ENCODE peak calls at places on chromosomes 5 and 9, in eight cellular contexts. V is right lobe of liver, Y is adrenal gland, W is Peyer's patch, Q is body of pancreas, H is transverse colon, K is upper lobe of left lung, N is ovary. P is an unnamed sample.

GRCh38 chr5:133565993-133566392 is 46.3 kb downstream of the FSTL4 start:
- DNase-seq in V (no peak), Y (peak; percentile 20), W (no peak), Q (peak; percentile 23), H (no peak), K (no peak), N (no peak), P (peak; percentile 13)

GRCh38 chr9:33161011-33161588 is 6.0 kb downstream of the B4GALT1 start:
- DNase-seq in V (no peak), Y (peak; percentile 88), W (peak; percentile 77), Q (peak; percentile 44), H (peak; percentile 73), K (peak; percentile 93), N (peak; percentile 71), P (peak; percentile 74)

GRCh38 chr9:72600671-72601070 is 79.3 kb downstream of the TMC1 start:
- DNase-seq in V (no peak), Y (no peak), W (no peak), Q (no peak), H (no peak), K (no peak), N (no peak), P (no peak)

GRCh38 chr5:172902497-172903472 is 56.4 kb upstream of the RPL26L1 start:
- DNase-seq in V (peak; percentile 85), Y (peak; percentile 94), W (peak; percentile 75), Q (peak; percentile 79), H (peak; percentile 78), K (peak; percentile 86), N (peak; percentile 93), P (peak; percentile 87)

GRCh38 chr9:123954921-123955320 is 25.0 kb upstream of the DENND1A start:
- DNase-seq in V (no peak), Y (no peak), W (no peak), Q (no peak), H (no peak), K (no peak), N (no peak), P (no peak)

GRCh38 chr9:116860509-116861120 is 173.5 kb downstream of the TRIM32 start:
- DNase-seq in V (peak; percentile 57), Y (peak; percentile 67), W (peak; percentile 81), Q (peak; percentile 81), H (peak; percentile 51), K (peak; percentile 65), N (peak; percentile 19), P (peak; percentile 36)

GRCh38 chr9:127664678-127665507 is 41.9 kb upstream of the CFAP157 start:
- DNase-seq in V (no peak), Y (no peak), W (peak; percentile 45), Q (no peak), H (peak; percentile 16), K (no peak), N (no peak), P (no peak)

GRCh38 chr5:171789353-171789752 is 3.7 kb downstream of the SMIM23 start:
- DNase-seq in V (no peak), Y (no peak), W (no peak), Q (no peak), H (no peak), K (no peak), N (no peak), P (no peak)

GRCh38 chr5:136094189-136094912 is 38.3 kb upstream of the SMAD5 start:
- DNase-seq in V (peak; percentile 73), Y (no peak), W (peak; percentile 83), Q (peak; percentile 74), H (peak; percentile 72), K (no peak), N (no peak), P (no peak)

GRCh38 chr9:88789785-88790184 is 201.5 kb upstream of the S1PR3 start:
- DNase-seq in V (no peak), Y (no peak), W (no peak), Q (no peak), H (no peak), K (no peak), N (no peak), P (no peak)

GRCh38 chr5:124789104-124789605 is 42.7 kb upstream of the ZNF608 start:
- DNase-seq in V (no peak), Y (no peak), W (no peak), Q (no peak), H (no peak), K (no peak), N (no peak), P (no peak)

GRCh38 chr9:13485068-13485596 is 205.6 kb upstream of the MPDZ start:
- DNase-seq in V (no peak), Y (peak; percentile 34), W (peak; percentile 52), Q (peak; percentile 25), H (peak; percentile 14), K (no peak), N (peak; percentile 49), P (peak; percentile 78)

GRCh38 chr5:138955013-138955660 is 80.0 kb upstream of the LRRTM2 start:
- DNase-seq in V (peak; percentile 63), Y (peak; percentile 61), W (peak; percentile 52), Q (peak; percentile 52), H (no peak), K (peak; percentile 22), N (peak; percentile 52), P (peak; percentile 61)

GRCh38 chr9:120855827-120856636 is 13.3 kb upstream of the PSMD5 start:
- DNase-seq in V (no peak), Y (no peak), W (no peak), Q (no peak), H (no peak), K (no peak), N (no peak), P (no peak)

GRCh38 chr9:120857902-120858301 is 15.2 kb upstream of the PSMD5 start:
- DNase-seq in V (no peak), Y (no peak), W (no peak), Q (no peak), H (no peak), K (no peak), N (no peak), P (no peak)

GRCh38 chr9:120856700-120857099 is 14.0 kb upstream of the PSMD5 start:
- DNase-seq in V (no peak), Y (no peak), W (peak; percentile 74), Q (peak; percentile 90), H (peak; percentile 79), K (no peak), N (no peak), P (no peak)

GRCh38 chr9:120859361-120859760 is 16.6 kb upstream of the PSMD5 start:
- DNase-seq in V (no peak), Y (no peak), W (no peak), Q (no peak), H (no peak), K (no peak), N (no peak), P (no peak)

GRCh38 chr9:120857481-120857880 is 14.8 kb upstream of the PSMD5 start:
- DNase-seq in V (no peak), Y (no peak), W (no peak), Q (peak; percentile 70), H (no peak), K (no peak), N (no peak), P (peak; percentile 49)
- H3K36me3 ChIP-seq in V (no peaks in the 10 kb centered on the region), Y (peaks cover 32% of the 10 kb centered on the region), W (no peaks in the 10 kb centered on the region), Q (no peaks in the 10 kb centered on the region), H (no peaks in the 10 kb centered on the region), K (no peaks in the 10 kb centered on the region), N (no peaks in the 10 kb centered on the region), P (peaks cover 60% of the 10 kb centered on the region)

DNA sequence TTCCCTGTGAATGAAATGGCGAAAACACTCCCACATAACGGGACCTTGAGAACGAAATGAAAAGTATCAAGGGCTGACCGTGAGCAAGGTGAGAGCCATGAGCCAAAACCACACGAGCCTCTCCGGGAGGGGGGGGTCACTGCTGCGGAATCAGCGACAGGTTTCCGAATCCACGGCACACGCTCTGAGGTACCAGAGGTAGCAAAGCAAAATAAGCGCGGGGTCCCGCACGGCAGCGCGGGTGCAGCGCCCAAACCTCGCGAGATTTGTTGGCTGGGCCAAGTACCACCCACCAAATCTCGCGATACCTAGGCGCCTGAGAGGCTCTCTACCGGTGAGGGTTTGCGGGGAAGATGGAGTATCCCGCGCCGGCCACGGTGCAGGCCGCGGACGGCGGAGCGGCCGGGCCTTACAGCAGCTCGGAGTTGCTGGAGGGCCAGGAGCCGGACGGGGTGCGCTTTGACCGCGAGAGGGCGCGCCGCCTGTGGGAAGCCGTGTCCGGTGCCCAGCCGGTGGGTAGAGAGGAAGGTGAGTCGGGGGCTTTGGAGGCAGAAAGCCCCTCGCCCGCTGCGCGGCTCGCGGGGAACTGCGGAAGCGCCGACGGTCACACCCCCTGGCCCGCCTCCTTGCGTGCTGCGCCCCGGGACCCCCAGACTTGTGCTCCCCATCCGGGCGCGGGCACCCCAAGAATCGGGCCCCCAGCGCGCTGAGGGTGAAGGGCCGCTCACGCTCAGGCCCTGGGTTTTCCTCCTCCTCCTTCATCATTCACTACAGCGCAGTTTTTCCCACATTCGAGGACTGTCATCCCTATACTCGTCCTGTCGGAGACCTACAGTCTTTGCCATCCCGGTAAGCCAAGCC is at the start of gene ZNF346:
- DNase-seq in V (peak; percentile 92), Y (peak; percentile 93), W (peak; percentile 96), Q (peak; percentile 94), H (peak; percentile 92), K (peak; percentile 92), N (peak; percentile 92), P (peak; percentile 91)
- TF ChIP-seq POLR2A in V (peak; percentile 51), Y (peak; percentile 73), W (peak; percentile 27), Q (peak; percentile 47), H (peak; percentile 66), K (peak; percentile 44), N (peak; percentile 58), P (no peak)

DNA sequence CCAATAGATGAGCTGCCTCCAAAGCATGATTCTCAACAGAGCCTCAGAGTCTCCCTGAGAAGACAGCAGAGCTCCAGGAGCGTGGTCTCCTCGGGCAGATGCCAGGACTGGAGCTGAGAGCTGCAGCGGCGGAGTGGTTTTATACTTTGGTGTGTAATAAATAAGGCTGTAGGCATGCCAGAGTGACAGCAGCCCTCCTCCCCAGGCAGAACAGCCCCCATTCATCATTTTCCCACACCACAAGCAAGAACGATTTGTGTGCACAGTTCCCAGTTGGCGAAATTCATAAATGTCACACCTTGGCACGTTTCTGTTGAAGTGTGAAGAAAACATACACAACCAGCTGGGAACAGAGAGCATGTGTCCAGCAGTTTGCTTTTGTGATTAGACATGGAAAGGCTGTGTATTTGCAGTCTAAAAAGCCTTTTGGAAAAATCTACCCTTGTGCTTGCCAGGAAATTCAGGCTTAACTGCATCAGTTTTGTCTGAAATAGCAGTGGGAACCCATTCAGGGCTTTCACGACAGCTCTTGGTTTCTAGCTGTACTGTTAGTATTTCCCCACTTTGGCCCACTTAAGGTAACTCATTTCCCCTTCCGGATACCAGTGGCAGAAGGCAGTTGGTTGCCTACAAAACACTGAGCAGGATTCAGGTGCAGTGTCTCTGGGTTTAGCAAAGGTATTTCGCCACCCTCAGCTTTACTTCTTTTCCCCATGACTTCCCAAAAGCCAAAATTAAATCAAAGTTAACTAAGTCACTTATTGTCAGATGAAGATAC is at the start of gene C1QTNF3:
- DNase-seq in V (no peak), Y (no peak), W (no peak), Q (peak; percentile 58), H (no peak), K (no peak), N (peak; percentile 27), P (no peak)
- H3K9me3 ChIP-seq in V (no peaks in the 10 kb centered on the region), Y (no peaks in the 10 kb centered on the region), W (no peaks in the 10 kb centered on the region), Q (no peaks in the 10 kb centered on the region), H (no peaks in the 10 kb centered on the region), K (no peaks in the 10 kb centered on the region), N (no peaks in the 10 kb centered on the region), P (no peaks in the 10 kb centered on the region)

DNA sequence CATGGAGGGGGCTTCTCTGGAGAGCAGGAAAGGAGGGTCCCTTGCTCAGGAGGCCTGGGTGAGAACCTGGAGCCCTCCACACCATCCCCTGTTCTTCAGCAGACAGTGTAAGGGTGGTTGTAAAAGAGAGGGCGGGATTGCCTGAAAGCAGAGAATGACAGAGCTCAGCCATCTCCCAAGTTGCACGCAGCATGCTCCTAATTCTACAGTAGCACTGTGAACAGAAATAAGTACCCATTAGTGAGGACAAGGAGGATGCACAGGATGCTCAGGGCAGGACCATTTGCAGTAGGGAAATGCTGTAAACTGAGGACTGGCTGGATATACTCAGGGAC is 8.4 kb downstream of the CCDC69 start:
- DNase-seq in V (no peak), Y (no peak), W (no peak), Q (no peak), H (no peak), K (no peak), N (no peak), P (no peak)
- H3K36me3 ChIP-seq in V (no peaks in the 10 kb centered on the region), Y (no peaks in the 10 kb centered on the region), W (no peaks in the 10 kb centered on the region), Q (no peaks in the 10 kb centered on the region), H (no peaks in the 10 kb centered on the region), K (no peaks in the 10 kb centered on the region), N (no peaks in the 10 kb centered on the region), P (no peaks in the 10 kb centered on the region)

P was measured in heart left ventricle.